ENCODE peak calls at places on chromosome 22, in four cellular contexts. I is activated CD4-positive, alpha-beta T cell treated with anti-CD3 and anti-CD28 coated beads, Interleukin-2, amount 10 ng/mL, durations not matched to agents 7 days and 5 days; W is stimulated activated CD4-positive, alpha-beta T cell treated with anti-CD3 and anti-CD28 coated beads, Interleukin-1b, Interleukin-23, amount 100 ng/mL, for 24 hours; G is AG10803. J is an unnamed sample.

GRCh38 chr22:19497245-19497644 is 17.5 kb downstream of the CDC45 start:
- DNase-seq in I (no peak), W (no peak), G (peak), J (no peak)

GRCh38 chr22:42432020-42432596 is at the start of gene NFAM1:
- DNase-seq in G (no peak), W (no peak), I (no peak), J (peak)

GRCh38 chr22:21719024-21719423 is 16.6 kb downstream of the YPEL1 start:
- DNase-seq in G (no peak), W (no peak), I (no peak), J (no peak)

GRCh38 chr22:29253561-29254282 is 14.1 kb downstream of the RHBDD3 start:
- DNase-seq in W (no peak), G (no peak), I (no peak), J (no peak)

GRCh38 chr22:17013396-17014100 is 5.5 kb upstream of the GAB4 start:
- DNase-seq in W (no peak), I (no peak), G (no peak), J (no peak)

GRCh38 chr22:43109921-43110443 is 568 bp upstream of the BIK start:
- DNase-seq in G (no peak), I (no peak), W (no peak), J (no peak)

GRCh38 chr22:44813416-44813815 is 61.0 kb downstream of the ARHGAP8 start:
- DNase-seq in G (no peak), W (no peak), I (no peak), J (no peak)

GRCh38 chr22:49608228-49608627 is 219.4 kb downstream of the BRD1 start:
- DNase-seq in G (no peak), W (no peak), I (no peak), J (no peak)

GRCh38 chr22:39431216-39431801 is 25.5 kb upstream of the MGAT3 start:
- DNase-seq in G (no peak), I (no peak), W (no peak), J (no peak)

GRCh38 chr22:28923826-28924732 is 40.7 kb downstream of the ZNRF3 start:
- DNase-seq in I (no peak), W (no peak), G (no peak), J (peak)

GRCh38 chr22:43901976-43902643 is 10.3 kb upstream of the PNPLA5 start:
- DNase-seq in W (no peak), I (no peak), G (peak), J (no peak)

GRCh38 chr22:40654522-40655167 is 18.1 kb upstream of the MRTFA start:
- DNase-seq in I (no peak), G (peak), W (no peak), J (peak)

GRCh38 chr22:26471522-26471921 is 12.1 kb downstream of the HPS4 start:
- DNase-seq in G (peak), W (no peak), I (no peak), J (no peak)

GRCh38 chr22:50177537-50178470 is 7.3 kb downstream of the PANX2 start:
- DNase-seq in W (no peak), I (no peak), G (no peak), J (no peak)

GRCh38 chr22:26502688-26503561 is 9.3 kb downstream of the TFIP11 start:
- DNase-seq in W (no peak), G (peak), I (peak), J (peak)

GRCh38 chr22:23898006-23898974 is 4.1 kb downstream of the MIF start:
- DNase-seq in I (no peak), G (no peak), W (no peak), J (no peak)

GRCh38 chr22:21694795-21695431 is 29.1 kb downstream of the PPIL2 start:
- DNase-seq in G (no peak), W (no peak), I (no peak), J (no peak)

GRCh38 chr22:45429921-45430775 is 16.7 kb downstream of the RIBC2 start:
- DNase-seq in G (no peak), I (no peak), W (no peak), J (no peak)

GRCh38 chr22:41469218-41469851 is 418 bp downstream of the ACO2 start:
- DNase-seq in W (no peak), I (peak), G (no peak), J (no peak)